ENCODE peak calls at places on chromosomes 5 and 9, in nine cellular contexts. V, Z, Y, P, W, T, S, N and B are unnamed samples.

GRCh38 chr9:92716557-92716956 is 46.6 kb upstream of the IPPK start:
- DNase-seq in V (peak), Z (peak), Y (peak), P (peak), W (peak), T (peak), S (no peak), N (peak), B (peak)

GRCh38 chr5:179149278-179149677 is 89.1 kb downstream of the ZNF354C start:
- DNase-seq in V (no peak), Z (no peak), Y (no peak), P (no peak), W (no peak), T (no peak), S (no peak), N (no peak), B (no peak)

GRCh38 chr5:135824541-135825041 is 9.9 kb upstream of the SLC25A48 start:
- DNase-seq in V (no peak), Z (no peak), Y (no peak), P (no peak), W (no peak), T (no peak), S (no peak), N (no peak), B (no peak)

GRCh38 chr9:131307974-131308373 is 18.5 kb downstream of the PLPP7 start:
- DNase-seq in V (no peak), Z (no peak), Y (no peak), P (no peak), W (no peak), T (no peak), S (no peak), N (no peak), B (no peak)

GRCh38 chr5:59783264-59783663 is 110.3 kb downstream of the PDE4D start:
- DNase-seq in V (no peak), Z (no peak), Y (no peak), P (no peak), W (no peak), T (no peak), S (no peak), N (no peak), B (no peak)

GRCh38 chr5:150498501-150498900 is 9.4 kb upstream of the NDST1 start:
- DNase-seq in V (no peak), Z (peak), Y (no peak), P (peak), W (no peak), T (no peak), S (no peak), N (no peak), B (no peak)

GRCh38 chr9:123928471-123929176 is 1.3 kb downstream of the DENND1A start:
- DNase-seq in V (peak), Z (no peak), Y (no peak), P (peak), W (no peak), T (peak), S (no peak), N (no peak), B (peak)

GRCh38 chr9:4762889-4763521 is 22.0 kb upstream of the AK3 start:
- DNase-seq in V (peak), Z (peak), Y (no peak), P (peak), W (peak), T (peak), S (no peak), N (no peak), B (no peak)

GRCh38 chr9:38619556-38620447 is 594 bp downstream of the ANKRD18A start:
- DNase-seq in V (no peak), Z (peak), Y (peak), P (peak), W (peak), T (no peak), S (no peak), N (peak), B (peak)

GRCh38 chr5:69484891-69485290 is 7.7 kb upstream of the OCLN start:
- DNase-seq in V (peak), Z (no peak), Y (no peak), P (peak), W (no peak), T (no peak), S (peak), N (peak), B (no peak)

GRCh38 chr5:168356592-168356991 is 65.1 kb downstream of the WWC1 start:
- DNase-seq in V (no peak), Z (no peak), Y (no peak), P (no peak), W (no peak), T (no peak), S (no peak), N (no peak), B (no peak)

DNA sequence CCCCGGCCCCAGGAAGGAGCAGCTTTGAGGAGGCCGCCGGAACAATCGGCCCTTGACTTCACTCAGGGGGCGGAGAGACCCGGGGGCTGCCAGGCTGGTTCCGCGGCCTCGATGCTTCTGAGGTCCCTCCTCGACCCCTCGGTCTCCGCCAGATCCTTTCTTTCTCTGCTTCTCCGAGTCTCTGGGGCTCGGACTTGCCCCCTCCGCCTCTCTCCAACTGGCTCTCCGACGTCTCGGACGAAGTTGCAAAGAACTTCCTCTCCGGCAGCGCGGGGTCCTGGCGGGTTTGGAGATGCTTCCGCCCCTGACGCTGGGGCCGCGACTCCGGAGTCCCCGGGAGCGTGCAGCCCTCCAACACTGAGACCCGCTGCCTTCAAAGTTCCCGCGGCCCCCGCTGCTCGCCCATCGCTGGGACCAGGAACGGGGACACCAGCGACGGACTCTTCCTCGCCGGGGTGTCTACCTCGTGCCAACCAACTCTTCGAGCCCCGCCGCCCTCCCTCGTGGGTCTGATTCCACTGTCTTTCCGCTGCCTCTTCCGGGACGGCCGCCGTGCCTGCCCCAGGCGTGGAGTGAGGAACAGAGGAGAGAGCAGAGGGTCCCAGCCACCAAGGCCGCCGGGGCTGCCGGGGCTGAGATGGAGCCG is 7.0 kb downstream of the PAX5 start:
- DNase-seq in V (no peak), Z (peak), Y (no peak), P (no peak), W (no peak), T (no peak), S (no peak), N (no peak), B (no peak)
- TF ChIP-seq EZH2 in V (no peak), Z (peak), Y (peak), P (peak), W (peak), T (no peak), S (no peak), N (peak), B (no peak)

DNA sequence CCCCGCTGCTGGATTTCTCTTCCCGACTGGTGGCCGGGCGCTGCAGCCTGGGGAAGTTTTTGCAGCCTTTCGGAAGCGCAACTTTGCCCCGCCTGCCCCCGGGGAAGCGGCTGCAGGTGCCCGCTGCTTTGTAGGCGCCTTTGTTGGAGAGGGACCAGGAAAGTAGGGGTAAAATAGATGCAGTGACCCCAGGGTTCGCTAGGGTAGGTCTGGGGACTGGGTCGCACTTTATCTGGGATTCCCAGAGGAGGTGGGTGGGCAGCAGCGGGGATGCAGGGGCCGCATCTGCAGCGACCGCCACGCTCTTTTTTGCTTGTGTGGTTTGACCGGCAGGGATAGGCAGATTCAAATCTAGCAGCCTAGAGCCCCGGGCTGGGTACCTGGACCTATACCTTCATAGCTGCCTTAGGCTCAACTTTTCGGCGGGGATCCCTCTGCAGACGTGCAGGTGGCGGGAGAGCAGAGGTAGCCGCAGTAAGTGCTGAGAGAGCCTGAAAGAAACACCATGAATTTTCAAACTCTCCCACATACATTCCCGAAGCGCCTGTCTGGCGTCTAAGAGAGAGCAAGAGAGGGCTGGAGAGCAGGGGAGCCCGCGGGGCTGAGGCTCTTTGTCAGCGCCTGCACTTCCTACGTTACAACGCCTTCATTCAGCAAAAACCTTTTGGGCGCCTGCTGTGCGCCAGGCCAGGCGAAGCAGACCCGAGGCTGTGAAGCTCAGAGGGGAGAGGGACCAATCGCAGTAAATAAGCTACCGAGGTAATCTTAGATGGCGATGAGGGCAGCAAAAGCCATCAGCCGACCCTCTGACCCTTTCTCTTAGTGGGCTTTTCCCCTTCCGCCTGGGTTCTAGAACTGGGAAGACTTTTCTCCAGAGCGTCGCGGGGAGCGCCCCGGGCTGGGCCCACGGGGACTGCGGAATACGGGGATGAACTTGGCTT is 642 bp downstream of the SV2C start:
- DNase-seq in V (no peak), Z (peak), Y (no peak), P (peak), W (peak), T (no peak), S (no peak), N (no peak), B (peak)
- TF ChIP-seq EZH2 in V (peak), Z (peak), Y (peak), P (peak), W (peak), T (no peak), S (no peak), N (peak), B (no peak)

GRCh38 chr9:98942906-98943681 is 613 bp upstream of the COL15A1 start:
- DNase-seq in V (no peak), Z (no peak), Y (no peak), P (peak), W (no peak), T (no peak), S (no peak), N (no peak), B (no peak)

GRCh38 chr9:98941946-98942523 is 1.7 kb upstream of the COL15A1 start:
- DNase-seq in V (no peak), Z (no peak), Y (no peak), P (no peak), W (no peak), T (no peak), S (no peak), N (no peak), B (no peak)

GRCh38 chr9:98943682-98944129 is at the start of gene COL15A1:
- DNase-seq in V (no peak), Z (peak), Y (peak), P (peak), W (peak), T (peak), S (no peak), N (no peak), B (no peak)

GRCh38 chr9:98940278-98940677 is 3.4 kb upstream of the COL15A1 start:
- DNase-seq in V (no peak), Z (no peak), Y (no peak), P (no peak), W (no peak), T (no peak), S (no peak), N (no peak), B (no peak)

GRCh38 chr9:98944130-98945074 is 695 bp downstream of the COL15A1 start:
- DNase-seq in V (no peak), Z (peak), Y (peak), P (peak), W (no peak), T (no peak), S (no peak), N (no peak), B (no peak)
- TF ChIP-seq EZH2 in V (peak), Z (peak), Y (peak), P (no peak), W (peak), T (no peak), S (peak), N (no peak), B (no peak)

GRCh38 chr5:61734001-61734400 is 401.9 kb downstream of the ZSWIM6 start:
- DNase-seq in V (no peak), Z (no peak), Y (no peak), P (no peak), W (no peak), T (no peak), S (no peak), N (no peak), B (no peak)

GRCh38 chr5:61731267-61731945 is 399.3 kb downstream of the ZSWIM6 start:
- DNase-seq in V (no peak), Z (no peak), Y (no peak), P (no peak), W (no peak), T (no peak), S (no peak), N (no peak), B (no peak)

GRCh38 chr5:61732376-61732775 is 400.3 kb downstream of the ZSWIM6 start:
- DNase-seq in V (no peak), Z (peak), Y (no peak), P (no peak), W (no peak), T (no peak), S (no peak), N (no peak), B (no peak)

GRCh38 chr5:61732796-61733195 is 400.7 kb downstream of the ZSWIM6 start:
- DNase-seq in V (no peak), Z (no peak), Y (no peak), P (no peak), W (no peak), T (no peak), S (no peak), N (no peak), B (no peak)

GRCh38 chr5:61731946-61732314 is 399.9 kb downstream of the ZSWIM6 start:
- DNase-seq in V (no peak), Z (no peak), Y (no peak), P (no peak), W (no peak), T (no peak), S (no peak), N (no peak), B (no peak)
- TF ChIP-seq EZH2 in V (no peak), Z (no peak), Y (no peak), P (no peak), W (no peak), T (no peak), S (no peak), N (no peak), B (no peak)

GRCh38 chr5:51386916-51387853 is 3.9 kb downstream of the ISL1 start:
- DNase-seq in V (peak), Z (peak), Y (no peak), P (no peak), W (peak), T (no peak), S (no peak), N (no peak), B (no peak)
- TF ChIP-seq EZH2 in V (peak), Z (peak), Y (peak), P (no peak), W (peak), T (no peak), S (no peak), N (no peak), B (no peak)

DNA sequence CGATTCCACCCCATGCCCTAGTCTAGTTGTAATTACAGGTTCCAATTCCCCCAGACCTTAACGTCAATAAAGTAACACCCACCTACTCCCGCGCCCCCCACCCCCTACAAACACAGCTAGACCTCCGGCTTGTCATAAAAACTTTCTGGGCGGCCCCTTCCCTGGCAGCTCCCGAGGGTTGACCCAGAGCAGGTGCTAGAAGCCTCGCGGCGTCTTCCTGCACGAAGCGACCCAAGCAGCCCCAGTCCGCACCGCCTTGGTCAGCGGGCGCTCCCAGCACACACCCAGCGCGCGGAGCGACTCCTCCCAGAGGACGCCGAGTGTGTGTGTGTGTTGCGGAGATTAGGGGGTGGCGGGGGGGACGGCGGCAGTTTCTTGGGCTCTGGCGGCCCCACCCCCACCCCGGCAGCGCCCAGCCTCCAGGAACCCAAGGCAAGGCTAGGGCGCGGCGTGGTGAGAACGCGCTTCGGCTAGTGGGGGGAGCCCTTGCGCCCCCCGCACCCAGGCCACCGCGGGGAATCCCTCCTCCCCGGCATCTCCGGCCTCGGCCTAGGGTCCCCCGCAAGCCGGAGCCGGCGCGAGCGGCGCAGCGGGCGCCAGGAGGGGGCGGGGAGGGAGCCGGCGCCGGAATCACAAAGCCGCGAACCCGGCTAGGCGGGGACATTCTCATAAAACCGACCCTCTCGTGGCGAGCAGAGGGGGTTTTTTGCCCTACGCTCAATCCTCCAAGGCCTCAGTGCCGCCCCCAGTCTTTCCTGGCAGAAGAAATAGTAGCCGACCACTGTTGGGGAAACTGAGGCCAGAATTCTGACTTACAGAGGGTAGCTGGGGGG is 2.2 kb downstream of the PCDH1 start:
- DNase-seq in V (peak), Z (peak), Y (peak), P (peak), W (peak), T (peak), S (no peak), N (no peak), B (no peak)
- TF ChIP-seq EZH2 in V (no peak), Z (no peak), Y (no peak), P (no peak), W (peak), T (no peak), S (peak), N (peak), B (no peak)

DNA sequence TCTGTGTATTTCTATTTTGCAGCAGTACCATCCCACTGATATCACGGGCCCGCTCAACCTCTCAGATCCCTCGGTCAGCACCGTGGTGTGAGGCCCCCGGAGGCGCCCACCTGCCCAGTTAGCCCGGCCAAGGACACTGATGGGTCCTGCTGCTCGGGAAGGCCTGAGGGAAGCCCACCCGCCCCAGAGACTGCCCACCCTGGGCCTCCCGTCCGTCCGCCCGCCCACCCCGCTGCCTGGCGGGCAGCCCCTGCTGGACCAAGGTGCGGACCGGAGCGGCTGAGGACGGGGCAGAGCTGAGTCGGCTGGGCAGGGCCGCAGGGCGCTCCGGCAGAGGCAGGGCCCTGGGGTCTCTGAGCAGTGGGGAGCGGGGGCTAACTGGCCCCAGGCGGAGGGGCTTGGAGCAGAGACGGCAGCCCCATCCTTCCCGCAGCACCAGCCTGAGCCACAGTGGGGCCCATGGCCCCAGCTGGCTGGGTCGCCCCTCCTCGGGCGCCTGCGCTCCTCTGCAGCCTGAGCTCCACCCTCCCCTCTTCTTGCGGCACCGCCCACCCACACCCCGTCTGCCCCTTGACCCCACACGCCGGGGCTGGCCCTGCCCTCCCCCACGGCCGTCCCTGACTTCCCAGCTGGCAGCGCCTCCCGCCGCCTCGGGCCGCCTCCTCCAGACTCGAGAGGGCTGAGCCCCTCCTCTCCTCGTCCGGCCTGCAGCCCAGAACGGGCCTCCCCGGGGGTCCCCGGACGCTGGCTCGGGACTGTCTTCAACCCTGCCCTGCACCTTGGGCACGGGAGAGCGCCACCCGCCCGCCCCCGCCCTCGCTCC is 1.9 kb downstream of the LRRC26 start:
- DNase-seq in V (no peak), Z (peak), Y (no peak), P (no peak), W (peak), T (peak), S (no peak), N (no peak), B (no peak)
- TF ChIP-seq EZH2 in V (peak), Z (peak), Y (no peak), P (peak), W (no peak), T (no peak), S (no peak), N (peak), B (no peak)